ENCODE peak calls at places on chromosomes 5 and 9, in seven cellular contexts. N, H, Z, V, P, B and D are unnamed samples.

GRCh38 chr5:90548069-90548593 is 10.5 kb upstream of the ADGRV1 start:
- DNase-seq in N (no peak), H (peak), Z (no peak), V (peak), P (no peak), B (peak), D (no peak)

GRCh38 chr9:123278361-123278760 is 10.0 kb upstream of the STRBP start:
- DNase-seq in N (no peak), H (no peak), Z (no peak), V (no peak), P (no peak), B (no peak), D (peak)

GRCh38 chr9:136977223-136978072 is at the start of gene PTGDS:
- DNase-seq in N (no peak), H (peak), Z (no peak), V (no peak), P (peak), B (no peak), D (no peak)

GRCh38 chr5:59799668-59800374 is 93.7 kb downstream of the PDE4D start:
- DNase-seq in N (peak), H (no peak), Z (no peak), V (peak), P (no peak), B (no peak), D (peak)

GRCh38 chr5:10676224-10676623 is 84.8 kb downstream of the DAP start:
- DNase-seq in N (no peak), H (no peak), Z (no peak), V (no peak), P (no peak), B (no peak), D (no peak)

GRCh38 chr9:101417977-101418376 is 17.6 kb downstream of the ALDOB start:
- DNase-seq in N (no peak), H (no peak), Z (no peak), V (no peak), P (no peak), B (no peak), D (no peak)

GRCh38 chr5:39891376-39891775 is 466.6 kb upstream of the DAB2 start:
- DNase-seq in N (no peak), H (no peak), Z (no peak), V (no peak), P (no peak), B (no peak), D (no peak)

GRCh38 chr5:122077451-122078115 is 476 bp downstream of the LOX start:
- DNase-seq in N (peak), H (peak), Z (peak), V (peak), P (no peak), B (no peak), D (no peak)

GRCh38 chr9:36911601-36912412 is 122.3 kb downstream of the PAX5 start:
- DNase-seq in N (no peak), H (no peak), Z (no peak), V (no peak), P (no peak), B (no peak), D (no peak)

GRCh38 chr5:11482011-11482410 is 422.2 kb downstream of the CTNND2 start:
- DNase-seq in N (no peak), H (no peak), Z (no peak), V (no peak), P (no peak), B (no peak), D (no peak)

GRCh38 chr9:116494815-116495634 is 192.1 kb upstream of the TRIM32 start:
- DNase-seq in N (no peak), H (peak), Z (peak), V (peak), P (no peak), B (peak), D (peak)

GRCh38 chr5:172687983-172688734 is 47.1 kb downstream of the NEURL1B start:
- DNase-seq in N (no peak), H (no peak), Z (no peak), V (no peak), P (no peak), B (peak), D (no peak)

GRCh38 chr5:94941113-94941765 is 322.8 kb downstream of the SLF1 start:
- DNase-seq in N (no peak), H (no peak), Z (no peak), V (no peak), P (no peak), B (no peak), D (no peak)

GRCh38 chr9:27005491-27005890 is at the start of gene LRRC19:
- DNase-seq in N (no peak), H (no peak), Z (no peak), V (no peak), P (no peak), B (no peak), D (no peak)

GRCh38 chr9:110156902-110157301 is 51.1 kb downstream of the C9orf152 start:
- DNase-seq in N (no peak), H (no peak), Z (peak), V (no peak), P (no peak), B (no peak), D (peak)

GRCh38 chr9:133005221-133005760 is 25.5 kb upstream of the GTF3C5 start:
- DNase-seq in N (no peak), H (no peak), Z (no peak), V (no peak), P (no peak), B (no peak), D (no peak)

GRCh38 chr9:133889498-133890301 is 102.4 kb downstream of the VAV2 start:
- DNase-seq in N (no peak), H (no peak), Z (no peak), V (no peak), P (no peak), B (no peak), D (no peak)

GRCh38 chr5:137336161-137336560 is 163.0 kb downstream of the SPOCK1 start:
- DNase-seq in N (no peak), H (no peak), Z (no peak), V (no peak), P (no peak), B (no peak), D (no peak)

GRCh38 chr5:81786509-81786908 is 35.6 kb upstream of the SSBP2 start:
- DNase-seq in N (no peak), H (no peak), Z (no peak), V (no peak), P (no peak), B (no peak), D (no peak)

GRCh38 chr5:122736086-122736485 is 38.8 kb upstream of the SNX2 start:
- DNase-seq in N (no peak), H (no peak), Z (peak), V (no peak), P (no peak), B (no peak), D (no peak)

DNA sequence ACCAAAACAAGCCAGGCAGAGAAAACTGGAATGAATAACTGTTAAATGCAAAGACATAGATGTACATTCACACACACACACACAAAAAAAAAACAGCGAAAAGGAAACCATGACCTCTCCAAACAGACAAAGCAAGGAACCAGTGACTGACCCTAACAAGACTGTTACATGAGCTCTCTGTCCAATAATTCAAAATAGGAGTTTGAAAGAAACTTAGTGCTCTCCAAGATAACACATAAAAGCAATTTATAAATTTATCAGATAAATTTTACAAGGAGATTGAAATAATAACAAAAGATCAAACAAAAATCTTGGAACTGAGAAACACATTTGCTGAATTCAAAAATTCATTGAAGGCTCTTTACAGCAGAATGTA is 423.5 kb upstream of the RGMB start:
- DNase-seq in N (no peak), H (no peak), Z (no peak), V (no peak), P (no peak), B (no peak), D (no peak)
- TF ChIP-seq CTCF in N (peak), H (no peak), Z (no peak), V (no peak), P (no peak), B (no peak), D (no peak)

GRCh38 chr5:178113141-178113787 is at the start of gene N4BP3:
- DNase-seq in N (peak), H (peak), Z (peak), V (peak), P (no peak), B (peak), D (peak)
- TF ChIP-seq CTCF in N (no peak), H (no peak), Z (peak), V (no peak), P (no peak), B (no peak), D (no peak)

DNA sequence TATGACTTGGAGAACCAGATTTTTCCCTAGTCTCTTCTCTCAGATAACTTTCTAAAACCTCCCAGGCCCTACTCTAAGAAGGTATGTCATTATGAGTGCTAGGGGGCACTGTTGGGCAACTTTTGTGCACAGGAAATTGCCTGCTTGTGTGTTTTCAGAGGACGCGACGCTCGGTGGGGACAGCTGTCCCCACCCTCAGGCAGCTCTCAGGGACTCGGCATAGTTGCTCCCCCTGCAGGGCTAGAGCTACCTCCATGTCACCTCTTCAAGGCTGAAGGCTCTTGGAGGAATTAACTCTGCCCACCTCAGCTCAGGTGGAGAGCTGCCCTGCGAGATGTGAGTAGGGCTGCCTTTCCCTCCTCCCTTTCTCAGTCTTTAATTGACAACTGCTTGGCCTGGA is 10.2 kb upstream of the TIFAB start:
- DNase-seq in N (peak), H (no peak), Z (peak), V (peak), P (no peak), B (no peak), D (peak)
- TF ChIP-seq CTCF in N (peak), H (no peak), Z (peak), V (peak), P (peak), B (no peak), D (peak)

DNA sequence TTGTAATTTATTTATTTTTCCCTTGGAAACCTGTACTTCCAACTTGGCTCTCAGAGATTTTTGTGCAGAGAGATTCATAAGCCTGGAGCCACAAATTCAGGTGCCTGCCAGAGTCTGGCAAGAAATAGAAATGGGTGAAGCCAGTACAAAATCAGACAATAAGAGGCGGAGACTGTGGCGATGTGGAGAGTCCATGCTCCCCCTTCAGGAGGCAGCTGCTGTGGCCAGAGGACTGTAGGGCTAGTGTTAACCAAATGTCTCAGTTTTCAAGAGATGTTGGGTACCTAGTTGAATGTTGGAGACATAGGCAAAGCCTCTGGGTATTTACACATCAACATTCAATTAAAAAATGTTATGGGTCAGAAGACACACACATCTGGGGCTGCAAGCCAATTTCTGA is 208.6 kb downstream of the PSAT1 start:
- DNase-seq in N (no peak), H (no peak), Z (no peak), V (no peak), P (no peak), B (no peak), D (no peak)
- TF ChIP-seq CTCF in N (no peak), H (no peak), Z (no peak), V (no peak), P (no peak), B (no peak), D (no peak)

GRCh38 chr5:80408475-80408875 is 611 bp downstream of the ZFYVE16 start:
- DNase-seq in N (peak), H (peak), Z (no peak), V (peak), P (peak), B (peak), D (peak)
- TF ChIP-seq CTCF in N (no peak), H (no peak), Z (peak), V (no peak), P (peak), B (peak), D (no peak)

GRCh38 chr5:72346396-72346795 is 26.2 kb downstream of the PTCD2 start:
- DNase-seq in N (no peak), H (no peak), Z (no peak), V (no peak), P (no peak), B (peak), D (no peak)

GRCh38 chr5:72353046-72353445 is 32.9 kb downstream of the PTCD2 start:
- DNase-seq in N (no peak), H (no peak), Z (no peak), V (no peak), P (no peak), B (no peak), D (no peak)

DNA sequence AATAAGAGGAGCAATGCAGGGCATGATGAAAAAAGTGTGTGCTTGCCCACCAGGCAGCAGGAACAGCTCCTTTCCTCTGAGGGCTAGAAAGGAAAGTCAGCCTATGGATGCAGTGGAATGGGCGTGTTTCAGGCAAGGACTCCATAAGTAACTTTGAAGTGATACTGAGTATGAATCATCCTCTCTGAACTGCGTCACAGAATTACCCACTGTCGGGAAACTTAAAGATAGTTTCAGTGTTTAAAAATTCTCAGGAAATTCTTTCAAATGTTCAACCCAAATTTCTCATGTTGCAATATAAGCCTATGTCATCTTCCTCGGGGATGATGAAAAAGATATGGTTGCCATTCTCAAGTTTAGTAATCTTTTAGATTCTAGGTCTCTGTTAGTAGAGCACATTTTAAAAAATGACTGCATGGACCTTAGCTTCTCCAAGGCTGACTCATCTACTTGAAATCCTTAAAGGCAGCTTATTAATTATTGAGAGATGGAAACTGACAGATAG is 27.7 kb downstream of the PTCD2 start:
- DNase-seq in N (no peak), H (no peak), Z (peak), V (no peak), P (no peak), B (no peak), D (no peak)
- TF ChIP-seq CTCF in N (no peak), H (no peak), Z (no peak), V (no peak), P (no peak), B (no peak), D (no peak)

GRCh38 chr5:169599451-169599850 is 15.9 kb downstream of the SPDL1 start:
- DNase-seq in N (no peak), H (no peak), Z (no peak), V (peak), P (no peak), B (no peak), D (no peak)
- TF ChIP-seq CTCF in N (no peak), H (no peak), Z (no peak), V (no peak), P (no peak), B (no peak), D (no peak)